ENCODE peak calls at places on chromosomes 3 and 15, in seven cellular contexts. Y is PC-3; P is HCT116; G is gastrocnemius medialis; I is neural crest cell; N is nephron progenitor cell; R is activated CD8-positive, alpha-beta memory T cell treated with anti-CD3 and anti-CD28 coated beads, Interleukin-2, amount 10 ng/mL, durations not matched to agents 7 days and 5 days. U is an unnamed sample.
A peak's percentile ranks its signal among the peaks of the same experiment; 100 is the strongest.

GRCh38 chr3:112086018-112086854 is at the start of gene C3orf52:
- DNase-seq in N (peak; percentile 92), P (peak; percentile 67), I (peak; percentile 74), R (peak; percentile 72), G (peak; percentile 68), Y (peak; percentile 91), U (peak; percentile 93)

GRCh38 chr3:194276768-194277546 is 74.2 kb downstream of the CPN2 start:
- DNase-seq in P (no peak), N (peak; percentile 35), G (peak; percentile 88), Y (no peak), I (no peak), R (no peak), U (no peak)

GRCh38 chr3:102715030-102715697 is 280.3 kb downstream of the ZPLD1 start:
- DNase-seq in G (no peak), P (peak; percentile 23), I (no peak), N (no peak), R (no peak), Y (peak; percentile 59), U (peak; percentile 7)

GRCh38 chr15:60299452-60300047 is 98.2 kb downstream of the ANXA2 start:
- DNase-seq in G (no peak), N (no peak), R (no peak), P (peak; percentile 8), I (no peak), Y (peak; percentile 13), U (peak; percentile 97)

GRCh38 chr3:127104586-127104985 is 88.3 kb upstream of the PRR23E start:
- DNase-seq in Y (no peak), G (no peak), I (no peak), R (no peak), P (no peak), N (no peak), U (peak; percentile 55)

GRCh38 chr3:51897391-51897790 is 5.8 kb downstream of the IQCF1 start:
- DNase-seq in R (no peak), P (no peak), G (no peak), Y (no peak), N (no peak), I (no peak), U (no peak)

GRCh38 chr15:62060896-62061280 is 641 bp upstream of the VPS13C start:
- DNase-seq in P (no peak), I (no peak), G (no peak), R (no peak), Y (no peak), N (no peak), U (no peak)

GRCh38 chr15:57654136-57654845 is 52.2 kb upstream of the POLR2M start:
- DNase-seq in I (no peak), P (no peak), G (no peak), N (no peak), R (no peak), Y (no peak), U (no peak)

GRCh38 chr3:128145279-128145678 is 8.0 kb upstream of the EEFSEC start:
- DNase-seq in N (no peak), Y (no peak), P (no peak), G (no peak), R (peak; percentile 36), I (no peak), U (no peak)

GRCh38 chr3:160210799-160211221 is 14.4 kb upstream of the C3orf80 start:
- DNase-seq in R (no peak), Y (peak; percentile 54), G (no peak), I (no peak), N (no peak), P (peak; percentile 62), U (peak; percentile 48)

GRCh38 chr3:139251529-139251928 is 92.3 kb upstream of the MRPS22 start:
- DNase-seq in I (no peak), Y (no peak), R (no peak), P (no peak), G (no peak), N (no peak), U (no peak)

GRCh38 chr3:65045138-65045537 is 357.3 kb upstream of the ADAMTS9 start:
- DNase-seq in P (no peak), R (no peak), N (no peak), Y (no peak), G (no peak), I (no peak), U (no peak)

GRCh38 chr3:187738089-187738399 is 7.2 kb downstream of the BCL6 start:
- DNase-seq in R (no peak), Y (no peak), N (no peak), P (no peak), I (no peak), G (no peak), U (no peak)

GRCh38 chr3:152445227-152445626 is 176.5 kb downstream of the MBNL1 start:
- DNase-seq in Y (no peak), I (no peak), G (no peak), N (no peak), P (no peak), R (no peak), U (peak; percentile 18)

GRCh38 chr15:43408789-43409188 is 37.9 kb downstream of the TUBGCP4 start:
- DNase-seq in N (no peak), R (no peak), Y (no peak), G (no peak), P (no peak), I (no peak), U (no peak)

GRCh38 chr15:78950906-78951840 is 6.3 kb upstream of the CTSH start:
- DNase-seq in I (no peak), Y (peak; percentile 60), R (no peak), G (no peak), P (no peak), N (no peak), U (peak; percentile 49)

GRCh38 chr15:56249080-56249479 is 5.4 kb upstream of the RFX7 start:
- DNase-seq in G (no peak), N (no peak), P (peak; percentile 59), I (no peak), R (no peak), Y (peak; percentile 42), U (peak; percentile 54)

GRCh38 chr15:42104095-42104891 is 9.9 kb upstream of the PLA2G4D start:
- DNase-seq in P (no peak), Y (no peak), G (no peak), N (no peak), I (no peak), R (no peak), U (no peak)

GRCh38 chr3:61575893-61576292 is 14.5 kb downstream of the PTPRG start:
- DNase-seq in G (no peak), N (no peak), R (no peak), P (no peak), Y (no peak), I (no peak), U (no peak)

GRCh38 chr3:8987673-8988655 is 24.7 kb upstream of the RAD18 start:
- DNase-seq in R (peak; percentile 74), P (peak; percentile 32), Y (peak; percentile 75), I (peak; percentile 77), G (peak; percentile 51), N (peak; percentile 78), U (peak; percentile 52)

GRCh38 chr15:79028411-79028964 is 62.1 kb downstream of the RASGRF1 start:
- DNase-seq in R (peak; percentile 59), I (peak; percentile 73), N (peak; percentile 67), P (peak; percentile 52), Y (peak; percentile 71), G (no peak), U (peak; percentile 53)

GRCh38 chr3:141050913-141051632 is at the start of gene SPSB4:
- DNase-seq in N (peak; percentile 92), G (peak; percentile 72), P (peak; percentile 28), I (peak; percentile 85), Y (no peak), R (no peak), U (peak; percentile 76)

GRCh38 chr15:38297623-38298388 is 45.2 kb downstream of the SPRED1 start:
- DNase-seq in P (no peak), R (no peak), I (no peak), G (no peak), N (no peak), Y (peak; percentile 80), U (no peak)

GRCh38 chr3:71258116-71258515 is 325.4 kb downstream of the FOXP1 start:
- DNase-seq in Y (peak; percentile 86), N (no peak), I (no peak), P (no peak), R (no peak), G (no peak), U (peak; percentile 69)

GRCh38 chr15:83545803-83546534 is 98.8 kb downstream of the SH3GL3 start:
- DNase-seq in P (no peak), I (no peak), Y (peak; percentile 43), R (no peak), G (no peak), N (no peak), U (no peak)

GRCh38 chr15:93178371-93178770 is 89.4 kb upstream of the RGMA start:
- DNase-seq in R (no peak), Y (no peak), N (no peak), G (no peak), P (no peak), I (no peak), U (peak; percentile 5)

GRCh38 chr3:114441386-114441785 is 147.6 kb downstream of the TIGIT start:
- DNase-seq in P (no peak), N (no peak), R (no peak), Y (no peak), I (no peak), G (no peak), U (no peak)

GRCh38 chr3:128094295-128095151 is 29.1 kb downstream of the RUVBL1 start:
- DNase-seq in P (no peak), Y (no peak), N (no peak), R (no peak), I (no peak), G (no peak), U (no peak)

GRCh38 chr15:76678766-76679165 is 226.4 kb downstream of the SCAPER start:
- DNase-seq in R (no peak), N (no peak), I (no peak), Y (no peak), G (no peak), P (no peak), U (no peak)

GRCh38 chr3:179688847-179689246 is 36.0 kb downstream of the USP13 start:
- DNase-seq in R (no peak), N (no peak), G (no peak), Y (peak; percentile 80), I (no peak), P (no peak), U (no peak)